ENCODE peak calls at places on chromosomes 12 and 14, in eight cellular contexts. One of them, this sample, is unnamed. For H3K36me3, the result is how much of the 10 kb centered on the place peaks cover.

GRCh38 chr14:74962059-74962458 is 6.7 kb upstream of the PGF start:
- DNase-seq in tibial nerve: no peak
- DNase-seq in colonic mucosa: no peak
- DNase-seq in psoas muscle: no peak
- DNase-seq in kidney epithelial cell: no peak
- DNase-seq in thoracic aorta: no peak
- DNase-seq in mammary epithelial cell: no peak
- DNase-seq in GM23248: no peak
- DNase-seq in this sample: no peak

GRCh38 chr12:112353389-112353788 is 28.8 kb downstream of the HECTD4 start:
- DNase-seq in tibial nerve: no peak
- DNase-seq in colonic mucosa: no peak
- DNase-seq in psoas muscle: no peak
- DNase-seq in kidney epithelial cell: no peak
- DNase-seq in thoracic aorta: no peak
- DNase-seq in mammary epithelial cell: peak
- DNase-seq in GM23248: peak
- DNase-seq in this sample: no peak

GRCh38 chr14:69580009-69580577 is 5.4 kb upstream of the CCDC177 start:
- DNase-seq in tibial nerve: no peak
- DNase-seq in colonic mucosa: no peak
- DNase-seq in psoas muscle: no peak
- DNase-seq in kidney epithelial cell: no peak
- DNase-seq in thoracic aorta: no peak
- DNase-seq in mammary epithelial cell: peak
- DNase-seq in GM23248: peak
- DNase-seq in this sample: peak

GRCh38 chr12:67650528-67651379 is 2.2 kb downstream of the DYRK2 start:
- DNase-seq in tibial nerve: no peak
- DNase-seq in colonic mucosa: peak
- DNase-seq in psoas muscle: no peak
- DNase-seq in kidney epithelial cell: no peak
- DNase-seq in thoracic aorta: no peak
- DNase-seq in mammary epithelial cell: no peak
- DNase-seq in GM23248: peak
- DNase-seq in this sample: peak

GRCh38 chr12:116636636-116637519 is 77.7 kb downstream of the MAP1LC3B2 start:
- DNase-seq in tibial nerve: no peak
- DNase-seq in colonic mucosa: no peak
- DNase-seq in psoas muscle: no peak
- DNase-seq in kidney epithelial cell: no peak
- DNase-seq in thoracic aorta: no peak
- DNase-seq in mammary epithelial cell: no peak
- DNase-seq in GM23248: no peak
- DNase-seq in this sample: no peak

GRCh38 chr14:61752626-61753025 is 9.6 kb upstream of the SNAPC1 start:
- DNase-seq in tibial nerve: no peak
- DNase-seq in colonic mucosa: no peak
- DNase-seq in psoas muscle: no peak
- DNase-seq in kidney epithelial cell: no peak
- DNase-seq in thoracic aorta: no peak
- DNase-seq in mammary epithelial cell: no peak
- DNase-seq in GM23248: peak
- DNase-seq in this sample: no peak

GRCh38 chr14:36845346-36846042 is 183.8 kb downstream of the PAX9 start:
- DNase-seq in tibial nerve: no peak
- DNase-seq in colonic mucosa: no peak
- DNase-seq in psoas muscle: no peak
- DNase-seq in kidney epithelial cell: no peak
- DNase-seq in thoracic aorta: no peak
- DNase-seq in mammary epithelial cell: no peak
- DNase-seq in GM23248: peak
- DNase-seq in this sample: no peak

GRCh38 chr12:990308-990648 is 745 bp upstream of the ERC1 start:
- DNase-seq in tibial nerve: peak
- DNase-seq in colonic mucosa: peak
- DNase-seq in psoas muscle: peak
- DNase-seq in kidney epithelial cell: no peak
- DNase-seq in thoracic aorta: peak
- DNase-seq in mammary epithelial cell: peak
- DNase-seq in GM23248: peak
- DNase-seq in this sample: peak

GRCh38 chr12:66449531-66449930 is 147.2 kb downstream of the HELB start:
- DNase-seq in tibial nerve: no peak
- DNase-seq in colonic mucosa: no peak
- DNase-seq in psoas muscle: no peak
- DNase-seq in kidney epithelial cell: no peak
- DNase-seq in thoracic aorta: no peak
- DNase-seq in mammary epithelial cell: peak
- DNase-seq in GM23248: no peak
- DNase-seq in this sample: no peak

GRCh38 chr14:89805501-89805900 is 149.0 kb downstream of the EFCAB11 start:
- DNase-seq in tibial nerve: no peak
- DNase-seq in colonic mucosa: no peak
- DNase-seq in psoas muscle: no peak
- DNase-seq in kidney epithelial cell: no peak
- DNase-seq in thoracic aorta: no peak
- DNase-seq in mammary epithelial cell: no peak
- DNase-seq in GM23248: peak
- DNase-seq in this sample: no peak

GRCh38 chr12:121577443-121578180 is 3.2 kb downstream of the KDM2B start:
- DNase-seq in tibial nerve: no peak
- DNase-seq in colonic mucosa: peak
- DNase-seq in psoas muscle: no peak
- DNase-seq in kidney epithelial cell: no peak
- DNase-seq in thoracic aorta: no peak
- DNase-seq in mammary epithelial cell: no peak
- DNase-seq in GM23248: no peak
- DNase-seq in this sample: peak

GRCh38 chr12:51262758-51263177 is 7.4 kb downstream of the SMAGP start:
- DNase-seq in tibial nerve: peak
- DNase-seq in colonic mucosa: peak
- DNase-seq in psoas muscle: peak
- DNase-seq in kidney epithelial cell: no peak
- DNase-seq in thoracic aorta: no peak
- DNase-seq in mammary epithelial cell: peak
- DNase-seq in GM23248: peak
- DNase-seq in this sample: peak

GRCh38 chr12:52524241-52524897 is 4.2 kb upstream of the KRT5 start:
- DNase-seq in tibial nerve: no peak
- DNase-seq in colonic mucosa: no peak
- DNase-seq in psoas muscle: no peak
- DNase-seq in kidney epithelial cell: no peak
- DNase-seq in thoracic aorta: no peak
- DNase-seq in mammary epithelial cell: peak
- DNase-seq in GM23248: no peak
- DNase-seq in this sample: peak

GRCh38 chr12:116515674-116516073 is 43.5 kb upstream of the MAP1LC3B2 start:
- DNase-seq in tibial nerve: no peak
- DNase-seq in colonic mucosa: no peak
- DNase-seq in psoas muscle: no peak
- DNase-seq in kidney epithelial cell: no peak
- DNase-seq in thoracic aorta: no peak
- DNase-seq in mammary epithelial cell: no peak
- DNase-seq in GM23248: no peak
- DNase-seq in this sample: no peak

GRCh38 chr12:88559772-88560171 is 20.5 kb downstream of the KITLG start:
- DNase-seq in tibial nerve: no peak
- DNase-seq in colonic mucosa: no peak
- DNase-seq in psoas muscle: no peak
- DNase-seq in kidney epithelial cell: no peak
- DNase-seq in thoracic aorta: no peak
- DNase-seq in mammary epithelial cell: peak
- DNase-seq in GM23248: no peak
- DNase-seq in this sample: no peak

GRCh38 chr14:67418368-67419174 is 6.6 kb upstream of the PLEK2 start:
- DNase-seq in tibial nerve: no peak
- DNase-seq in colonic mucosa: peak
- DNase-seq in psoas muscle: no peak
- DNase-seq in kidney epithelial cell: no peak
- DNase-seq in thoracic aorta: no peak
- DNase-seq in mammary epithelial cell: peak
- DNase-seq in GM23248: peak
- DNase-seq in this sample: no peak

GRCh38 chr14:67421356-67422224 is 9.6 kb upstream of the PLEK2 start:
- DNase-seq in tibial nerve: no peak
- DNase-seq in colonic mucosa: no peak
- DNase-seq in psoas muscle: no peak
- DNase-seq in kidney epithelial cell: no peak
- DNase-seq in thoracic aorta: no peak
- DNase-seq in mammary epithelial cell: no peak
- DNase-seq in GM23248: no peak
- DNase-seq in this sample: no peak

GRCh38 chr14:67423424-67423823 is 11.5 kb upstream of the PLEK2 start:
- DNase-seq in tibial nerve: no peak
- DNase-seq in colonic mucosa: no peak
- DNase-seq in psoas muscle: no peak
- DNase-seq in kidney epithelial cell: no peak
- DNase-seq in thoracic aorta: no peak
- DNase-seq in mammary epithelial cell: no peak
- DNase-seq in GM23248: no peak
- DNase-seq in this sample: no peak

GRCh38 chr14:67417633-67418032 is 5.7 kb upstream of the PLEK2 start:
- DNase-seq in tibial nerve: no peak
- DNase-seq in colonic mucosa: no peak
- DNase-seq in psoas muscle: no peak
- DNase-seq in kidney epithelial cell: no peak
- DNase-seq in thoracic aorta: no peak
- DNase-seq in mammary epithelial cell: no peak
- DNase-seq in GM23248: peak
- DNase-seq in this sample: no peak

DNA sequence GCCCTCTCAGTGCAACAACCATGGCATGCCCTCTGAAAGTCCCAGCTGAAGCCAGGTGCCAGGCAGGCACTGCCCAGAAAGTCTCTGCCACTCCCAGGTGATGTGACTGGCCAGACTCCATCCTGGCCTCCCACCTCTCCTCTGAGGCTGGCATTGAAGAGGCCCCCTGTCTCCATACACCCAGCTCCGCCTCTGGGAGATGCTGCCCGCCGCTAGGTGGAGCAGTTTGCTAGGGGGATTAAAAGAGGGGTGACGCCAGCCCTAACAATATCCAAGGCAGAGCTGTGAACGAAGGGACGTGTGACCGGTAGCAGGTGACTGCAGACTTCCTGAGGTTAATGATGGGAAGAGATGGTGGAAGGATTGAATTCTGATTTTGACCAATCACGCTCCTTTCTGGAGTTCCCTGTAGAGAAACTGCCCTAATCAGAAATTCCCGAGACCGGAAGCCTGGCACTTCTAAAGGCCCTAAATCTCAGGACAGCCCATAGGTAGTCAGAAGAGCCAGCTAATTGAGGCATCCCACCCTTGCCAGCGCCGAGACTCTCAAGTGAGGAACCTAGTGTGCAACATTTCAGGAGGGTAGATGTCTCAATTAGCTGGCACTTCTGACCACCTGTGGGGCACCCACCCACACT is 8.3 kb upstream of the PLEK2 start:
- DNase-seq in tibial nerve: no peak
- DNase-seq in colonic mucosa: peak
- DNase-seq in psoas muscle: peak
- DNase-seq in kidney epithelial cell: no peak
- DNase-seq in thoracic aorta: no peak
- DNase-seq in mammary epithelial cell: peak
- DNase-seq in GM23248: no peak
- DNase-seq in this sample: peak
- H3K36me3 ChIP-seq in tibial nerve: under half
- H3K36me3 ChIP-seq in colonic mucosa: under half
- H3K36me3 ChIP-seq in psoas muscle: under half
- H3K36me3 ChIP-seq in kidney epithelial cell: under half
- H3K36me3 ChIP-seq in thoracic aorta: under half
- H3K36me3 ChIP-seq in mammary epithelial cell: under half
- H3K36me3 ChIP-seq in GM23248: under half
- H3K36me3 ChIP-seq in this sample: under half

DNA sequence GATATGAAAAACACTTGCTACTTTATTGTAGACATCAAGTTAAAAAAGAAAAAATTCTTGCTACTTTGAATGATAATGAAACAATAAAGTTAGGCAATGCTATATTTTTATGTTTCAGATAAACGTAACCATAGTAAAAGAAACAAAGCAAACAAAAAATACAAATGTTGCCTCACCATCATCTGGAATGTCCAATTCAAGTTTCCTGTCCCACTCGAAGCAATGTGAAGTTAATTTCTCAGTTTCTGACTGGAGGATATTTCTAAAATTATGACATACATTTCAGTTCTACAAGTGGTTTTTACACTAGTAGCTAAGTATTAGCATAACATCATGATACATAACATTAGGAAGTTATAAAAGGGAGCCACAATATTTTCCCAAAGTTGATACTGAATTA is 20.9 kb downstream of the DLGAP5 start:
- DNase-seq in tibial nerve: no peak
- DNase-seq in colonic mucosa: no peak
- DNase-seq in psoas muscle: no peak
- DNase-seq in kidney epithelial cell: no peak
- DNase-seq in thoracic aorta: no peak
- DNase-seq in mammary epithelial cell: no peak
- DNase-seq in GM23248: no peak
- DNase-seq in this sample: no peak
- H3K36me3 ChIP-seq in tibial nerve: under half
- H3K36me3 ChIP-seq in colonic mucosa: under half
- H3K36me3 ChIP-seq in psoas muscle: under half
- H3K36me3 ChIP-seq in kidney epithelial cell: under half
- H3K36me3 ChIP-seq in thoracic aorta: under half
- H3K36me3 ChIP-seq in mammary epithelial cell: under half
- H3K36me3 ChIP-seq in GM23248: under half
- H3K36me3 ChIP-seq in this sample: half or more

DNA sequence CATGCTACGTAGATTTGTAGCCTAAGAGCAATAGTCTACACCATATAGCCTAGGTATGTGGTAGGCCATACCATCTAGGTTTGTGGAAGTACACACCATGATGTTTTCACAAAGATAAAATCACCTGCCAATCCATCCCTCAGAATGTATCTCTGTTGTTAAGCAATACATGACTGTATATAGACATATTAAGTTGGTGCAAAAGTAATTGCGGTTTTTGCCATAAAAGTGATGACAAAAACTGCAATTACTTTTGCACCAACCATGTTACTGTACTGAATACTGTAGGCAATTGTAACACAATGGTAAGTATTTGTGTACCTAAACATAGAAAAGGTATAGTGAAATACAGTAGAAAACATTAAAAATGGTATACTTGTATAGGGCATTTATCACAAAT is 40.5 kb downstream of the MGST1 start:
- DNase-seq in tibial nerve: no peak
- DNase-seq in colonic mucosa: no peak
- DNase-seq in psoas muscle: no peak
- DNase-seq in kidney epithelial cell: no peak
- DNase-seq in thoracic aorta: no peak
- DNase-seq in mammary epithelial cell: no peak
- DNase-seq in GM23248: no peak
- DNase-seq in this sample: no peak
- H3K36me3 ChIP-seq in tibial nerve: under half
- H3K36me3 ChIP-seq in colonic mucosa: under half
- H3K36me3 ChIP-seq in psoas muscle: under half
- H3K36me3 ChIP-seq in kidney epithelial cell: under half
- H3K36me3 ChIP-seq in thoracic aorta: under half
- H3K36me3 ChIP-seq in mammary epithelial cell: under half
- H3K36me3 ChIP-seq in GM23248: under half
- H3K36me3 ChIP-seq in this sample: under half

DNA sequence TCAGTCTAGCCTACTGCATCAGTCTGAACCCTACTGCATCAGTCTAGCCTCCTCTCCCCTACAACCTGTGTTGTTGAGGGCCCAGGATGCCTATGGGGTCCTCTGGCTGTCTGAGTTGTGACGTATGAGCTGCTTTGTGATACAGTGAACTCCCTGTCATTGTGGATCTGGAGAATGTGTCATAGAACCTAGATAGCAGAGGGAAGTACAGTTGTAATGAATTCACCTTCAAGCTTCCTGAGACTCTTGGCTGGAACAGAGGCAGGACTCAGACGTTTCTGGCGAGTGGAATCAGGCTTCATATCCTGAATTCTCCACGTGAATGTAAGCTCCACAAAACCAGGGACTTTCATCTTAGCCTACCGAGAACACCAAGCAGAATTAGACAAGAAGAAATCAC is 17.0 kb downstream of the TBK1 start:
- DNase-seq in tibial nerve: no peak
- DNase-seq in colonic mucosa: no peak
- DNase-seq in psoas muscle: no peak
- DNase-seq in kidney epithelial cell: no peak
- DNase-seq in thoracic aorta: no peak
- DNase-seq in mammary epithelial cell: no peak
- DNase-seq in GM23248: no peak
- DNase-seq in this sample: no peak
- H3K36me3 ChIP-seq in tibial nerve: under half
- H3K36me3 ChIP-seq in colonic mucosa: under half
- H3K36me3 ChIP-seq in psoas muscle: under half
- H3K36me3 ChIP-seq in kidney epithelial cell: under half
- H3K36me3 ChIP-seq in thoracic aorta: under half
- H3K36me3 ChIP-seq in mammary epithelial cell: under half
- H3K36me3 ChIP-seq in GM23248: half or more
- H3K36me3 ChIP-seq in this sample: half or more